ENCODE peak calls at places on chromosomes 13 and 19, in five cellular contexts. L is SK-N-SH, G is choroid plexus epithelial cell, B is psoas muscle, O is HCT116. U is an unnamed sample.

GRCh38 chr19:45440873-45441654 is 17.3 kb upstream of the ERCC1 start:
- DNase-seq in B (no peak), G (peak), L (no peak), O (no peak), U (no peak)

GRCh38 chr19:402786-403185 is 6.2 kb downstream of the C2CD4C start:
- DNase-seq in L (no peak), G (no peak), B (peak), O (no peak), U (no peak)

GRCh38 chr19:49362048-49362925 is at the start of gene TEAD2:
- DNase-seq in L (peak), G (peak), B (peak), O (no peak), U (no peak)

GRCh38 chr13:39129253-39129652 is 91.0 kb downstream of the NHLRC3 start:
- DNase-seq in O (no peak), B (no peak), G (no peak), L (no peak), U (no peak)

GRCh38 chr13:109844396-109844795 is 58.0 kb upstream of the IRS2 start:
- DNase-seq in G (peak), L (no peak), B (no peak), O (no peak), U (peak)

GRCh38 chr13:28492527-28493367 is 2.2 kb downstream of the FLT1 start:
- DNase-seq in G (no peak), B (no peak), L (no peak), O (no peak), U (no peak)

GRCh38 chr13:113919761-113920160 is 54.1 kb downstream of the C13orf46 start:
- DNase-seq in O (no peak), B (no peak), G (no peak), L (no peak), U (no peak)

GRCh38 chr13:98254541-98254940 is 77.5 kb upstream of the RNF113B start:
- DNase-seq in L (peak), G (no peak), O (no peak), B (no peak), U (no peak)

GRCh38 chr13:110092869-110093268 is 214.1 kb downstream of the COL4A1 start:
- DNase-seq in L (no peak), G (peak), B (no peak), O (no peak), U (no peak)

GRCh38 chr13:23674795-23675640 is 104.8 kb downstream of the TNFRSF19 start:
- DNase-seq in G (peak), L (no peak), O (no peak), B (no peak), U (no peak)

GRCh38 chr13:109785141-109785891 is 1.1 kb downstream of the IRS2 start:
- DNase-seq in G (peak), B (peak), O (no peak), L (peak), U (no peak)

GRCh38 chr13:48222358-48223015 is 10.5 kb upstream of the ITM2B start:
- DNase-seq in B (peak), L (no peak), G (peak), O (no peak), U (no peak)

GRCh38 chr13:70905035-70905434 is 796.8 kb upstream of the KLHL1 start:
- DNase-seq in L (no peak), G (peak), B (no peak), O (no peak), U (no peak)

GRCh38 chr13:73693215-73693614 is 441.0 kb downstream of the KLF12 start:
- DNase-seq in G (peak), B (no peak), O (no peak), L (no peak), U (no peak)

GRCh38 chr19:50500060-50500752 is 10.8 kb downstream of the JOSD2 start:
- DNase-seq in G (no peak), B (peak), O (no peak), L (peak), U (no peak)

GRCh38 chr19:10724573-10725071 is 6.7 kb downstream of the DNM2 start:
- DNase-seq in O (no peak), L (peak), B (no peak), G (peak), U (no peak)

GRCh38 chr13:22102237-22102636 is 431.4 kb downstream of the FGF9 start:
- DNase-seq in O (no peak), B (no peak), G (no peak), L (no peak), U (no peak)

GRCh38 chr13:110272651-110273050 is 34.3 kb downstream of the COL4A1 start:
- DNase-seq in G (no peak), B (no peak), O (no peak), L (no peak), U (no peak)

GRCh38 chr19:51530616-51531015 is 854 bp downstream of the SIGLEC6 start:
- DNase-seq in G (no peak), L (no peak), O (no peak), B (no peak), U (no peak)

GRCh38 chr13:75675421-75675820 is 39.3 kb downstream of the LMO7 start:
- DNase-seq in G (peak), B (no peak), O (no peak), L (no peak), U (no peak)

GRCh38 chr19:44799627-44800257 is 9.2 kb upstream of the BCAM start:
- DNase-seq in L (no peak), B (no peak), G (no peak), O (no peak), U (no peak)

GRCh38 chr13:28637714-28638355 is 21.1 kb upstream of the POMP start:
- DNase-seq in B (no peak), O (no peak), L (no peak), G (peak), U (no peak)

GRCh38 chr13:111114362-111115050 is 604 bp upstream of the ARHGEF7 start:
- DNase-seq in G (peak), B (peak), O (no peak), L (peak), U (no peak)

GRCh38 chr13:109387438-109387837 is 398.9 kb downstream of the IRS2 start:
- DNase-seq in L (no peak), G (no peak), O (no peak), B (no peak), U (no peak)

GRCh38 chr19:18866800-18867123 is 29.2 kb downstream of the CERS1 start:
- DNase-seq in O (no peak), B (no peak), G (no peak), L (no peak), U (no peak)

GRCh38 chr13:45621950-45622349 is 6.4 kb upstream of the ERICH6B start:
- DNase-seq in B (no peak), L (no peak), O (no peak), G (no peak), U (no peak)
- TF ChIP-seq CTCF in B (no peak), L (no peak), O (no peak), G (no peak), U (no peak)

GRCh38 chr19:2523630-2524311 is 47.8 kb downstream of the GADD45B start:
- DNase-seq in B (no peak), G (peak), O (no peak), L (no peak), U (no peak)
- TF ChIP-seq CTCF in B (no peak), G (peak), O (peak), L (peak), U (no peak)

GRCh38 chr13:43874512-43875092 is 4.9 kb downstream of the CCDC122 start:
- DNase-seq in L (peak), G (peak), B (no peak), O (no peak), U (no peak)
- TF ChIP-seq CTCF in L (peak), G (peak), B (peak), O (peak), U (peak)

DNA sequence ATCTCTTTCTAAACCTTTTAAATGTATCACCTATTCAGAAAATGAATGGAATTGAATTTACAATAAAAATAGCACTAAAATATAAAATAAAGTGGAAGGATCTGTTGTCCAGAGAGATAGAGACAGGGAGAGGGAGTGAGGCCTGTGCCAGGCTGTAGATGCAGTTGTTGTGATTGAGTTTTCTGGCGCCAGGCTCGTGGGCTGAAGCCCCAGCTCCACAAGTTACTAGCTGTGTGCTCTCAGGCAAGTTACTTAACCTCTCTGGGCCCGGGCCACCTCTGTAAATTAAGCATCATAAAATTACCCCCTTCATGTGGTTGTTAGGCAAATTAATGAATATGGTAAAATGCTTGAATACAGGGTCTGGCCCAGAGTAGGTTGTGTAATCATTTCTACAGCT is 52.3 kb upstream of the USP29 start:
- DNase-seq in O (no peak), B (no peak), G (no peak), L (no peak), U (no peak)
- TF ChIP-seq CTCF in O (no peak), B (no peak), G (no peak), L (no peak), U (no peak)

GRCh38 chr19:29292146-29292545 is 79.2 kb upstream of the UQCRFS1 start:
- DNase-seq in G (no peak), L (no peak), B (no peak), O (no peak), U (no peak)

GRCh38 chr19:29294343-29294811 is 81.4 kb upstream of the UQCRFS1 start:
- DNase-seq in L (no peak), G (no peak), O (no peak), B (no peak), U (no peak)

GRCh38 chr19:29293736-29294342 is 80.9 kb upstream of the UQCRFS1 start:
- DNase-seq in O (no peak), L (no peak), G (no peak), B (no peak), U (no peak)

GRCh38 chr19:29292562-29292961 is 79.6 kb upstream of the UQCRFS1 start:
- DNase-seq in G (no peak), L (no peak), O (no peak), B (no peak), U (no peak)

DNA sequence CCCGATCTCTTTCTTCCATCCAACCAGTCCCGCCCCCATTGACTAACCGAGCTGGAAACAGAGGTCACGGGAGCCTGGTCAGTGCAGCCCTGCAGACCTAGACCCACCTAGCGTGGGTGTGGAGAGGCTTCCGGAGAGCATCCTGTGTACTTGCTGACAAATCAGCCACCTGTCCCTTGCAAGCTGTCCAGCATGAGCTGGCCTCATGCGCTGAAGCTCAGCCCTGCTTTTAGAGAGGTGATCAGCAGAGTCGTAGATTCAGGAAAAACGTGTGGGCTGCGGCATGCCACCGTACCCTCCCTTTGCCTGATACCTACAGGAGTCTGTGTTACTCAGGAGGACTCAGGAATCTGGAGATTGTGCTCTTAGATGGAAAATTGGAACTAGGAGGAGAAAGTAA is 80.3 kb upstream of the UQCRFS1 start:
- DNase-seq in G (no peak), O (no peak), B (no peak), L (no peak), U (no peak)
- TF ChIP-seq CTCF in G (no peak), O (no peak), B (no peak), L (no peak), U (no peak)

GRCh38 chr19:7505288-7505681 is 10.6 kb upstream of the ZNF358 start:
- DNase-seq in O (no peak), L (no peak), B (no peak), G (no peak), U (no peak)

GRCh38 chr19:7504684-7505083 is 11.2 kb upstream of the ZNF358 start:
- DNase-seq in B (no peak), L (no peak), O (no peak), G (no peak), U (no peak)

GRCh38 chr19:7506385-7507328 is 9.2 kb upstream of the ZNF358 start:
- DNase-seq in B (peak), L (peak), O (peak), G (peak), U (peak)

GRCh38 chr19:7507884-7508283 is 8.0 kb upstream of the ZNF358 start:
- DNase-seq in O (peak), B (peak), G (peak), L (peak), U (no peak)

DNA sequence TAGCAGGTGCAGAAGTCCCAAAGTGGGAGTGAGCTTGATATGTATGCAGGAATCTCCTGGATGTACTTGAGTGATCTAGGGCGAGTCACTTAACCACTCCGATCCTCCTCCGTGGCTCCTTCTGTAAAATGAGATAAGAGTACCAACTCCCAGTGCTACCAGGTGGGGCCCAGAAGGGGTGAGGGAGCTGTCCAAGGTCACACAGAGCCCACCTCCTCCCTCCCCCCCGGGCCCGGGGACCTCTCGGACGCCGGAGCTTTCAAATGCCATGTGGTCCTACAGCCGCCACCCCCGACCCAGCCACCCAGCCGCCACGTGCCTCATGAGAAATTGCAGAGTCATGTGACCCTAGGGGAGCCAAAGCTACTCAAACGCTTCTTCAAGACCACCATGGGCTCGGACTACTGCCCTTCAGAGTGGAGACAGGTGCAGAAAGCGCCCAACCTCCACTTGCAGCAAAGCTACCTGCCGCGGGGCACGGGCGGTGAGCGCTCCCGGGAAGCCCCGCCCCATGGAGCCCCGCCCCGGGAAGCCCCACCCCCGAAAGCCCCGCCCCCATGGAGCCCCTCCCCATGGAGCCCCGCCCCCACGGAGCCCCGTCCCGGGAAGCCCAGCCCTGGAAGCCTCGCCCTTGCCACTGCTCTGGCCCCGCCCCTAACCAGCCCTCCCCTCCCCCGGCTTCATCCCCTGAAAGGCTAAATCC is 10.1 kb upstream of the ZNF358 start:
- DNase-seq in G (no peak), L (peak), B (no peak), O (no peak), U (no peak)
- TF ChIP-seq CTCF in G (no peak), L (no peak), B (no peak), O (no peak), U (no peak)

U was measured in LNCaP clone FGC.